ENCODE peak calls at places on chromosomes 3 and 15, in five cellular contexts. H is stomach; U is HFF-Myc; S is ascending aorta; W is CD8-positive, alpha-beta T cell. V is an unnamed sample.

GRCh38 chr15:94576889-94577533 is 345.6 kb downstream of the MCTP2 start:
- DNase-seq in S (no peak), U (no peak), W (no peak), H (peak), V (peak)

GRCh38 chr15:99424978-99425665 is 140.7 kb upstream of the MEF2A start:
- DNase-seq in U (peak), H (no peak), W (peak), S (peak), V (no peak)

GRCh38 chr3:67635257-67635656 is 19.2 kb downstream of the SUCLG2 start:
- DNase-seq in H (no peak), W (no peak), U (peak), S (no peak), V (no peak)

GRCh38 chr3:12242772-12243171 is 46.1 kb upstream of the PPARG start:
- DNase-seq in U (no peak), H (no peak), S (no peak), W (no peak), V (no peak)

GRCh38 chr3:30017882-30018281 is 588.5 kb upstream of the TGFBR2 start:
- DNase-seq in H (no peak), W (no peak), U (no peak), S (no peak), V (no peak)

GRCh38 chr3:4994144-4994730 is 15.0 kb downstream of the BHLHE40 start:
- DNase-seq in U (no peak), W (no peak), S (peak), H (no peak), V (no peak)

GRCh38 chr15:99978426-99978825 is 245.2 kb upstream of the LYSMD4 start:
- DNase-seq in S (no peak), U (no peak), W (no peak), H (no peak), V (no peak)

GRCh38 chr3:181564222-181564621 is 147.5 kb upstream of the SOX2 start:
- DNase-seq in U (no peak), W (no peak), S (no peak), H (no peak), V (no peak)

GRCh38 chr3:127590282-127590592 is 296 bp downstream of the TPRA1 start:
- DNase-seq in S (no peak), W (no peak), H (no peak), U (no peak), V (no peak)

GRCh38 chr3:129558076-129558771 is 15.2 kb downstream of the H1-8 start:
- DNase-seq in U (no peak), W (no peak), H (no peak), S (no peak), V (no peak)

GRCh38 chr3:129558772-129559564 is 16.0 kb downstream of the H1-8 start:
- DNase-seq in H (no peak), S (no peak), W (no peak), U (peak), V (no peak)

GRCh38 chr3:129556358-129556695 is 13.4 kb downstream of the H1-8 start:
- DNase-seq in S (no peak), W (no peak), H (no peak), U (no peak), V (no peak)

GRCh38 chr3:129556890-129557736 is 14.1 kb downstream of the H1-8 start:
- DNase-seq in U (no peak), S (peak), H (no peak), W (no peak), V (no peak)

DNA sequence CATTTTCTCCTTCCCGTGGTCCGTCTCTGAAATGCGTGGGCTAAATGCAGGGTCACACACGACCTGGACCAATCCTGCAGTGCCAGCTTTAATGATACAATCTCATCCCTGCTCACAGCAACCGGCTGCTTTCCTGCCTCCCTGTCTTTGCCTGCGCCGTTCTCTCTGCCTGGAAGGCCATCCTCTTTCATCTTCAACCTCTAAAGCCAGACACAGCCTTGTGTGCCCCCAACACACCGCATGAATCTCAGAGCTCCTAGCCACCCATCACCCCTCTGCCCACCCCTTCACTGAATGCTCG is 14.7 kb downstream of the H1-8 start:
- DNase-seq in U (no peak), S (no peak), W (no peak), H (no peak), V (no peak)
- TF ChIP-seq CTCF in U (no peak), S (no peak), W (no peak), H (no peak), V (no peak)

GRCh38 chr3:143121240-143122088 is 1.9 kb downstream of the CHST2 start:
- DNase-seq in W (peak), S (no peak), U (no peak), H (peak), V (peak)
- TF ChIP-seq CTCF in W (peak), S (no peak), U (peak), H (no peak), V (peak)

DNA sequence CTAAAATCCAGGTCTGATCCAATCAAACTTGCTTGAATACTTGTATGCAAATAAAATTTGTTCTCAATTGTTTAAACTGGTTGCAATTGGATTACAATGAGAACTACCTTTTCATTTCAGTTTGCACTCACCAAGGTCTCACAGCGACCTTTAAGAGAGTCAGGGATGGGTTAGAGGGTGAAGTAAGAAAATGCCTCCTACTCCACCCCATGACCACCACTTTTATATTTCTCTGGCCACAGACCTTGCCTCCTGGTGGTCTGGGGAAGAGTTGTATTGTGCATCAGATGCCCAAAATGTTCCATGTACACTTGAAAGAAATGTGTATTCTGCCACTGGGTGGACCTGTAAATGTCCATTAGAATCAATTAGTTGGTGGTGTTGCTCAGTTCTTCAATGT is 16.4 kb upstream of the THSD4 start:
- DNase-seq in H (no peak), S (no peak), W (no peak), U (no peak), V (no peak)
- TF ChIP-seq CTCF in H (no peak), S (no peak), W (no peak), U (no peak), V (no peak)

GRCh38 chr3:15794303-15794771 is 3.4 kb downstream of the ANKRD28 start:
- DNase-seq in S (no peak), U (peak), W (no peak), H (no peak), V (no peak)

GRCh38 chr3:15796331-15796730 is 1.4 kb downstream of the ANKRD28 start:
- DNase-seq in W (no peak), S (no peak), H (no peak), U (no peak), V (no peak)

GRCh38 chr3:15795563-15796308 is 2.0 kb downstream of the ANKRD28 start:
- DNase-seq in S (no peak), U (no peak), W (no peak), H (no peak), V (no peak)

GRCh38 chr3:15796771-15797599 is 794 bp downstream of the ANKRD28 start:
- DNase-seq in H (no peak), S (no peak), U (peak), W (no peak), V (no peak)

GRCh38 chr3:15794842-15795562 is 2.8 kb downstream of the ANKRD28 start:
- DNase-seq in W (no peak), H (no peak), S (no peak), U (no peak), V (no peak)
- TF ChIP-seq CTCF in W (no peak), H (no peak), S (no peak), U (peak), V (peak)

GRCh38 chr3:129440648-129441190 is 695 bp downstream of the IFT122 start:
- DNase-seq in U (no peak), W (no peak), S (no peak), H (no peak), V (no peak)

GRCh38 chr3:129441215-129441614 is 1.2 kb downstream of the IFT122 start:
- DNase-seq in U (no peak), S (no peak), H (no peak), W (no peak), V (no peak)

GRCh38 chr3:129439381-129439816 is 349 bp downstream of the MBD4 start:
- DNase-seq in U (no peak), W (no peak), H (peak), S (peak), V (no peak)

GRCh38 chr3:129441782-129442181 is 1.8 kb downstream of the IFT122 start:
- DNase-seq in U (no peak), W (no peak), S (no peak), H (no peak), V (no peak)

GRCh38 chr3:129439817-129440647 is at the start of the genes IFT122 and MBD4:
- DNase-seq in H (peak), W (peak), S (peak), U (peak), V (peak)
- TF ChIP-seq CTCF in H (no peak), W (no peak), S (peak), U (no peak), V (no peak)

DNA sequence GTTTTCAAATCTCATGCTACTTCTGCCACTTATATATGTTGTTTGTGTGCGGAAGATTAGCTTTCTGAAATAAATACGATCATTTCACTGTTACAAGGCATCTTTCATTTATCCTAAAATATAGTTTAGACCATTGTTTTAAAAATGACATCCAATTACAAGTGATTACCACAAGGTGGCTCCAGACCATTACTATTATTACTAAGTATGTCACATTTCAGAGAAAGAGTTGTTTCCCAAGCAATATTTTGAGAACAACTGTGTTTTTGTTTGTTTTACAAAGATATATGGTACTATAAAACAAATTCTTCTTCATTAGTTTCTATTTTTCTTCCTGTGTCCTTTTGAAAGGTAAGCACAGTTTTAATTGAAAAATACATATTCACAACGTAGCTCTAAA is 136.0 kb upstream of the RAP2B start:
- DNase-seq in W (no peak), U (peak), S (no peak), H (no peak), V (no peak)
- TF ChIP-seq CTCF in W (peak), U (peak), S (peak), H (no peak), V (peak)

DNA sequence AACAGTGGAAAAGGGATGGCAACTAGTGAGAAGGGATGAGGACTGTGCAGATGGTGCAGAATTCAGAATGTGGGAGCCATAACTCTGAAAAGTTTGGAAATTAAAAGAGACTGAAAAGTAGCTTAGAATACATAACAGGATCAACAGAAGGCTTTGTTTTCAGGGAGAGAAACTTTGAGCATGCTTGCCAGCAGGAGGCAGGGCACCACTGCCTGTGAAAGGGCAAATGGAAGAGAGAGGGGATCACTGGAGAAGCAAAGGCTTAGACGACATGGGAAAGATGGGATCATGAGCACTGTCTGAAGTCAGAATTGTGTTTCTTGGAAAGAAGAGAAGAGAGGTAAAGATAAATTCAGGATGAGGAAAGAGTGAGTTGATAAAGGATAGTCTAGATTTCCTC is 99.6 kb downstream of the ABI3BP start:
- DNase-seq in U (no peak), S (no peak), W (no peak), H (no peak), V (no peak)
- TF ChIP-seq CTCF in U (peak), S (peak), W (no peak), H (no peak), V (peak)